ENCODE peak calls at places on chromosomes 4 and X, in four cellular contexts. W is neural crest cell, O is fibroblast of lung, H is hepatic stellate cell. T is an unnamed sample.

GRCh38 chrX:136386173-136386572 is 85.4 kb downstream of the ADGRG4 start:
- DNase-seq in W (no peak), O (no peak), H (no peak), T (no peak)

GRCh38 chr4:3773552-3774001 is 7.4 kb downstream of the ADRA2C start:
- DNase-seq in W (no peak), O (no peak), H (no peak), T (no peak)

GRCh38 chrX:3540105-3540504 is 173.3 kb downstream of the PRKX start:
- DNase-seq in W (no peak), O (no peak), H (no peak), T (no peak)

GRCh38 chr4:32661229-32661628 is 1941.1 kb downstream of the PCDH7 start:
- DNase-seq in W (no peak), O (no peak), H (no peak), T (no peak)

GRCh38 chrX:13828392-13828791 is 11.5 kb upstream of the GPM6B start:
- DNase-seq in W (no peak), O (no peak), H (no peak), T (no peak)

GRCh38 chr4:15894393-15894792 is 44.1 kb downstream of the FGFBP1 start:
- DNase-seq in W (no peak), O (peak), H (no peak), T (no peak)

GRCh38 chrX:68828740-68829593 is at the start of gene EFNB1:
- DNase-seq in W (peak), O (peak), H (peak), T (peak)

GRCh38 chr4:173578956-173579355 is 48.9 kb upstream of the HAND2 start:
- DNase-seq in W (no peak), O (no peak), H (no peak), T (no peak)

GRCh38 chrX:49230500-49231232 is 2.5 kb downstream of the CACNA1F start:
- DNase-seq in W (no peak), O (no peak), H (peak), T (no peak)

GRCh38 chrX:103687696-103688191 is 1.2 kb upstream of the MORF4L2 start:
- DNase-seq in W (peak), O (peak), H (peak), T (peak)

GRCh38 chr4:145635117-145635516 is 15.9 kb downstream of the MMAA start:
- DNase-seq in W (no peak), O (no peak), H (no peak), T (no peak)

GRCh38 chr4:2755821-2756690 is at the start of gene TNIP2:
- DNase-seq in W (peak), O (peak), H (peak), T (no peak)

GRCh38 chr4:121582296-121582695 is 114.5 kb downstream of the ANXA5 start:
- DNase-seq in W (no peak), O (no peak), H (no peak), T (no peak)

GRCh38 chr4:139858436-139859225 is 193.0 kb downstream of the MGST2 start:
- DNase-seq in W (no peak), O (peak), H (no peak), T (no peak)

GRCh38 chr4:114365591-114365990 is 233.0 kb upstream of the UGT8 start:
- DNase-seq in W (no peak), O (no peak), H (no peak), T (no peak)

GRCh38 chrX:106973433-106974149 is 26.4 kb downstream of the MORC4 start:
- DNase-seq in W (no peak), O (no peak), H (no peak), T (no peak)

GRCh38 chr4:119209077-119209476 is 3.4 kb upstream of the USP53 start:
- DNase-seq in W (no peak), O (peak), H (peak), T (no peak)

GRCh38 chr4:3204021-3204431 is 44.9 kb upstream of the MSANTD1 start:
- DNase-seq in W (no peak), O (peak), H (peak), T (no peak)

GRCh38 chrX:46812445-46812844 is 24.4 kb upstream of the RP2 start:
- DNase-seq in W (no peak), O (no peak), H (no peak), T (no peak)

GRCh38 chr4:145954924-145955339 is 16.3 kb upstream of the ZNF827 start:
- DNase-seq in W (no peak), O (peak), H (no peak), T (no peak)

GRCh38 chr4:118154643-118155042 is 120.4 kb downstream of the NDST3 start:
- DNase-seq in W (no peak), O (peak), H (no peak), T (no peak)

GRCh38 chr4:87232241-87232640 is 11.8 kb upstream of the KLHL8 start:
- DNase-seq in W (no peak), O (no peak), H (no peak), T (no peak)

GRCh38 chr4:3871881-3872833 is 106.0 kb downstream of the ADRA2C start:
- DNase-seq in W (no peak), O (no peak), H (no peak), T (no peak)

GRCh38 chr4:73456177-73457022 is 20.4 kb downstream of the AFP start:
- DNase-seq in W (no peak), O (no peak), H (no peak), T (no peak)

GRCh38 chr4:183596056-183596757 is 62.8 kb downstream of the RWDD4 start:
- DNase-seq in W (no peak), O (no peak), H (no peak), T (no peak)

GRCh38 chr4:121421594-121421993 is 40.8 kb upstream of the QRFPR start:
- DNase-seq in W (no peak), O (no peak), H (no peak), T (no peak)

GRCh38 chrX:40158036-40158706 is 60.4 kb upstream of the BCOR start:
- DNase-seq in W (peak), O (no peak), H (peak), T (no peak)

GRCh38 chr4:109912706-109913621 is at the start of gene EGF:
- DNase-seq in W (no peak), O (peak), H (peak), T (no peak)

GRCh38 chrX:140190441-140191108 is 225.3 kb upstream of the CXorf66 start:
- DNase-seq in W (no peak), O (peak), H (no peak), T (no peak)

GRCh38 chr4:87153078-87153477 is 67.3 kb downstream of the KLHL8 start:
- DNase-seq in W (no peak), O (no peak), H (no peak), T (no peak)

GRCh38 chrX:151902813-151903591 is 9.7 kb upstream of the MAGEA4 start:
- DNase-seq in W (no peak), O (peak), H (peak), T (peak)

GRCh38 chr4:139018501-139018900 is 2.9 kb downstream of the NOCT start:
- DNase-seq in W (no peak), O (peak), H (no peak), T (no peak)

GRCh38 chr4:81360722-81361121 is 111.0 kb downstream of the RASGEF1B start:
- DNase-seq in W (no peak), O (peak), H (no peak), T (no peak)

GRCh38 chrX:295136-295535 is 14.0 kb downstream of the PLCXD1 start:
- DNase-seq in W (no peak), O (no peak), H (no peak), T (no peak)

T was measured in glomerular endothelial cell.